ENCODE peak calls at places on chromosomes 16 and 17, in eight cellular contexts. P is body of pancreas; G is ovary; E is psoas muscle; A is CD4-positive, alpha-beta T cell; M is GM23338; B is effector memory CD4-positive, alpha-beta T cell; F is epithelial cell of prostate. D is an unnamed sample.

GRCh38 chr16:30748634-30749445 is 615 bp downstream of the PHKG2 start:
- DNase-seq in G (peak; percentile 70), M (peak; percentile 75), B (no peak), A (no peak), E (peak; percentile 71), P (peak; percentile 45), F (no peak), D (no peak)

GRCh38 chr16:86424968-86425367 is 85.4 kb upstream of the FOXF1 start:
- DNase-seq in G (no peak), P (no peak), M (no peak), F (no peak), B (no peak), E (no peak), A (no peak), D (no peak)

GRCh38 chr17:61167050-61167449 is 232.6 kb upstream of the TBX2 start:
- DNase-seq in M (no peak), G (no peak), A (no peak), E (no peak), B (no peak), P (no peak), F (no peak), D (no peak)

GRCh38 chr17:7686221-7687071 is 844 bp downstream of the TP53 start:
- DNase-seq in E (peak; percentile 90), A (peak; percentile 68), B (peak; percentile 50), G (peak; percentile 79), P (peak; percentile 69), F (peak; percentile 24), M (peak; percentile 89), D (peak; percentile 90)

GRCh38 chr17:32516940-32517711 is 30.3 kb downstream of the CDK5R1 start:
- DNase-seq in G (no peak), F (no peak), B (no peak), P (no peak), E (no peak), A (no peak), M (no peak), D (no peak)

GRCh38 chr16:89764711-89765201 is 43.4 kb downstream of the ZNF276 start:
- DNase-seq in B (no peak), F (no peak), A (no peak), P (peak; percentile 21), G (no peak), M (no peak), E (no peak), D (peak; percentile 41)

GRCh38 chr16:85153046-85153445 is 40.8 kb upstream of the CIBAR2 start:
- DNase-seq in B (no peak), M (no peak), E (no peak), F (no peak), P (no peak), G (no peak), A (no peak), D (no peak)

GRCh38 chr17:9937164-9937835 is 32.2 kb upstream of the RCVRN start:
- DNase-seq in M (no peak), A (no peak), E (no peak), B (no peak), F (no peak), G (peak; percentile 82), P (no peak), D (peak; percentile 48)

GRCh38 chr17:1462164-1463112 is 6.4 kb upstream of the CRK start:
- DNase-seq in A (no peak), E (no peak), G (peak; percentile 35), F (no peak), P (no peak), B (no peak), M (no peak), D (no peak)

GRCh38 chr17:1461193-1461944 is 5.3 kb upstream of the CRK start:
- DNase-seq in A (no peak), E (no peak), M (peak; percentile 55), F (no peak), G (no peak), B (no peak), P (no peak), D (no peak)

GRCh38 chr17:1455748-1456599 is at the start of gene CRK:
- DNase-seq in B (peak; percentile 99), P (peak; percentile 98), M (peak; percentile 96), E (peak; percentile 99), G (peak; percentile 99), F (peak; percentile 53), A (peak; percentile 98), D (peak; percentile 97)

GRCh38 chr17:1464186-1464585 is 8.2 kb upstream of the CRK start:
- DNase-seq in P (no peak), B (no peak), E (no peak), G (peak; percentile 32), M (no peak), A (no peak), F (no peak), D (no peak)

DNA sequence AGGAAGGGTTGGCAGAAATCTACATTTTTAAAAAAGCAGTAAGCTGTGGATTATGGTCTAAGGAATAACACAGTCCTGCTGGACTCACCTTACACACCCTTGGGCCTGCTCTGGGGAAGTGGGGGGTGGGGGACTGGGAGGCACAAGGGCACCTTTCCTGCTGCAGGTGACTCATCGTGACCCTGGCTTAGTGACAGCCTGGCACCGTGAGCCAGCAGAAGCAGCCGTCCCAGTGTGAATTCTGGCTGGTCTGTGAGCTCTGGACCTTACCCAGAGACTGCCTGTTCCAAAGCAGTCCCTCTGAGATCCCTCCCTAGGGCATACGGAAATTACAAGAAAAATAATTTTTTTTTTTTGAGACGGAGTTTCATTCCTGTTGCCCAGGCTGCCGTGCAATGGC is 4.2 kb upstream of the CRK start:
- DNase-seq in F (no peak), P (peak; percentile 98), E (peak; percentile 95), A (no peak), G (peak; percentile 55), B (no peak), M (no peak), D (peak; percentile 20)
- H3K27ac ChIP-seq in F (peak overlapping the region; percentile 16), P (peak overlapping the region; percentile 64), E (peak overlapping the region; percentile 72), A (no peak overlapping the region), G (no peak overlapping the region), B (no peak overlapping the region), M (no peak overlapping the region), D (no peak overlapping the region)

DNA sequence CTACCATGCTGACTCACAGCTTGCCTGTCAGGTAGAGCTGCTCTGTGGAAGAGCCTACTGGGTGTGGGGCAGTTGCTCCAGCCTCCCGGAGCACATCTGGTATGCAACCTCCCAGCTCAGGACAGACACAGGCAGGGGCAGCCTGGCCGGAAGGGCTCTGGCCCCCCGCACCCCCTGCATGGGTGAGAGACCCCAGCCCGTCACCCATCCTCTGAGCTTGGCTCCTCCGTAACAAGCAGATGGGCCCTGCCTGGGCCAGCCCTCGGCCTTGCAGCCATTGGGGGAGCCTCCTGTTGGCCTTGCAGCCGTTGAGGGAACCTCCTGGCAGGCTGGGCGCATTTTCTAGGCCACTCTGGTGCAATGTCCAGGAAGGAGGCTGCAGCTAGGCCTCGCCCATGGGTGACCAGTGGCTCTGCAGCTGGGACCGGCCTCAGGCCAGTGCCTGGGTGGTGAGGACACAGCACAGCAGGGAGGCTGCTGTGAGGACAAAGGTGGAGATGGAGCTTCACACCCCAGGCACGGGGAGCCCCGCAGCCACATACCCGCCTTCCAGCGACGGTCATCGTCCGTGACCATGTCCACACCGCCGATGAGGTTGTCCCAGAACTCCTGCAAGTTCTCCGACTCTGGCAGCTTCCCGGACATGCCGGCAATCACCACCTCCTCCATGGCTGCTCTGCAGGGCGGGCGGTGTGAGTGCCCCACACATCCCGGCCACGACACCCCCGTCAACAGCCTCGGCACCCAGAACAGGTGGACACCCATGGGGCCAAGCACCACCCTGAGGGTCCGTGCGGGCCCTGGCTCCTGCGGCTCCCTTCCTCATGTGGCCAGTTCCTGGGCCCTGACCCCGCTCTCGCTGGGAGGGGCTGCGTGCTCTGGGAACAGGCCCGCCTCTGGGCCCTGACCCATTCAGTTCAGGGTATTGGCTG is 2.0 kb downstream of the FASN start:
- DNase-seq in B (no peak), A (no peak), F (no peak), P (no peak), M (no peak), G (peak; percentile 49), E (peak; percentile 55), D (no peak)
- H3K27ac ChIP-seq in B (no peak overlapping the region), A (no peak overlapping the region), F (peak overlapping the region; percentile 79), P (no peak overlapping the region), M (peak overlapping the region; percentile 59), G (no peak overlapping the region), E (no peak overlapping the region), D (peak overlapping the region; percentile 91)

GRCh38 chr16:22425036-22425801 is 50.8 kb upstream of the CDR2 start:
- DNase-seq in A (no peak), E (peak; percentile 84), B (no peak), P (no peak), M (no peak), G (peak; percentile 51), F (no peak), D (no peak)

GRCh38 chr16:22423716-22424115 is 49.3 kb upstream of the CDR2 start:
- DNase-seq in M (no peak), P (no peak), A (no peak), B (no peak), F (no peak), G (no peak), E (no peak), D (no peak)

GRCh38 chr16:22427556-22427955 is 53.1 kb upstream of the CDR2 start:
- DNase-seq in P (no peak), M (no peak), A (no peak), B (no peak), E (no peak), G (no peak), F (no peak), D (no peak)

GRCh38 chr16:22425847-22426246 is 51.4 kb upstream of the CDR2 start:
- DNase-seq in M (peak; percentile 41), P (no peak), B (no peak), A (no peak), G (no peak), F (no peak), E (no peak), D (no peak)

GRCh38 chr16:22424161-22424937 is 49.9 kb upstream of the CDR2 start:
- DNase-seq in G (peak; percentile 76), P (peak; percentile 92), A (no peak), F (no peak), B (no peak), M (no peak), E (peak; percentile 85), D (peak; percentile 25)
- H3K27ac ChIP-seq in G (peak overlapping the region; percentile 11), P (peak overlapping the region; percentile 65), A (no peak overlapping the region), F (no peak overlapping the region), B (no peak overlapping the region), M (no peak overlapping the region), E (peak overlapping the region; percentile 76), D (peak overlapping the region; percentile 55)

GRCh38 chr17:2994441-2994840 is 69.0 kb downstream of the OR1D5 start:
- DNase-seq in A (no peak), E (no peak), B (no peak), G (peak; percentile 33), F (no peak), M (no peak), P (no peak), D (no peak)

GRCh38 chr17:2995362-2995761 is 68.0 kb downstream of the OR1D5 start:
- DNase-seq in E (peak; percentile 79), M (no peak), F (no peak), P (peak; percentile 25), G (peak; percentile 48), A (no peak), B (no peak), D (no peak)

GRCh38 chr17:3002538-3003301 is 60.7 kb downstream of the OR1D5 start:
- DNase-seq in E (no peak), M (no peak), G (peak; percentile 36), A (no peak), B (no peak), P (peak; percentile 35), F (no peak), D (no peak)

GRCh38 chr17:2996208-2996855 is 67.1 kb downstream of the OR1D5 start:
- DNase-seq in B (no peak), E (peak; percentile 73), M (no peak), F (no peak), G (peak; percentile 78), A (no peak), P (peak; percentile 75), D (no peak)

DNA sequence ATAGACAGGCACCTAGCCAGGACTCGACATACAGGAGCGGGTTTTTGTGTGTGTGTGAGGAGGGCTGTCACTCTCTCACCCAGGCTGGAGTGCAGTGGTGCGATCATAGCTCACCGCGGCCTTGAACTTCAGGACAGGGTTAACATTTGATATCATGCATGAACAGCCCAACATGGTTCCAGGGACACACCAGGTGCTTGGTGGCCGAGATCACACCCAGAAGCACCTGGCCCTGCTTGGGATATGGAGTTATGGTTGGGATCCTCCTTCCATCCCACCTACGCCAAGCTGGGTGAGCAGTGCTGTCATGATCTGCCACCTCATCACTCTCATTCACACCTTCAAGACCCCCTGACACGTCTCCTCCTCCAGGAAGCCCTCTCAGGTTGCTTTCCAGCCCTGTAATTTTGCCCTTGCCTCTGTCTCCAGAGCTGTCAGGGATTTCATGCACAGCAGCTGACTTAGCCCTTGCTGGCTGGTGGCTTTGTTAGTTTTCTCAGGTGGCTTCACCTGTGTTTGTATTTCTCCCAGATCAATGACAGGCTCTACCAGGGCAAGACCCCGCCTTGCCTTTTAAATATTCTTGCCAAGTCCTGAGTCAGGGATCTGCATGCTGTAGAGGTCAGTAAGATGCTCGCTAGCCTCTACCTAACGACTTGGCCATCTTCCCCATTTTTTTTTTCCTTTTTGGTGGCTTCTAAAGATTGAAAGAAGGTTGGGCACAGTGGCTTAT is 66.3 kb downstream of the OR1D5 start:
- DNase-seq in F (no peak), M (no peak), A (no peak), B (no peak), G (peak; percentile 37), P (peak; percentile 81), E (no peak), D (no peak)
- H3K27ac ChIP-seq in F (no peak overlapping the region), M (no peak overlapping the region), A (no peak overlapping the region), B (no peak overlapping the region), G (peak overlapping the region; percentile 37), P (peak overlapping the region; percentile 80), E (no peak overlapping the region), D (no peak overlapping the region)

D was measured in substantia nigra.